ENCODE peak calls at places on chromosome 16, in four cellular contexts. G, T, Z and U are unnamed samples.

GRCh38 chr16:77599793-77600415 is 122.4 kb upstream of the NUDT7 start:
- DNase-seq in Z (no peak), T (peak; percentile 19), G (no peak), U (peak; percentile 32)

GRCh38 chr16:31201511-31202401 is 804 bp downstream of the PYCARD start:
- DNase-seq in Z (peak; percentile 47), T (peak; percentile 16), G (no peak), U (peak; percentile 84)

GRCh38 chr16:87713469-87714229 is 52.1 kb downstream of the KLHDC4 start:
- DNase-seq in Z (no peak), G (no peak), T (no peak), U (no peak)

GRCh38 chr16:50245417-50246298 is 20.7 kb upstream of the ADCY7 start:
- DNase-seq in G (peak; percentile 40), Z (peak; percentile 54), T (no peak), U (peak; percentile 79)

GRCh38 chr16:49586466-49586865 is 212.9 kb downstream of the C16orf78 start:
- DNase-seq in T (no peak), G (no peak), Z (no peak), U (no peak)

GRCh38 chr16:67349172-67349571 is 22.6 kb downstream of the LRRC36 start:
- DNase-seq in G (no peak), Z (no peak), T (no peak), U (no peak)

GRCh38 chr16:75019586-75019985 is 20.8 kb downstream of the ZNRF1 start:
- DNase-seq in Z (no peak), T (no peak), G (no peak), U (no peak)

GRCh38 chr16:50368410-50369132 is at the start of gene BRD7:
- DNase-seq in T (peak; percentile 41), Z (peak; percentile 75), G (peak; percentile 50), U (peak; percentile 48)

GRCh38 chr16:13436641-13437423 is 483.1 kb upstream of the ERCC4 start:
- DNase-seq in T (no peak), G (peak; percentile 2), Z (no peak), U (no peak)

GRCh38 chr16:75527825-75528299 is 8.0 kb downstream of the CHST5 start:
- DNase-seq in Z (no peak), T (no peak), G (peak; percentile 29), U (peak; percentile 60)

GRCh38 chr16:26137956-26138355 is 446.2 kb downstream of the HS3ST4 start:
- DNase-seq in Z (no peak), G (no peak), T (no peak), U (no peak)

GRCh38 chr16:26139884-26140283 is 448.1 kb downstream of the HS3ST4 start:
- DNase-seq in Z (no peak), T (no peak), G (no peak), U (no peak)
- TF ChIP-seq CTCF in Z (no peak), T (no peak), G (no peak), U (no peak)

GRCh38 chr16:716768-717325 is 1.9 kb downstream of the METRN start:
- DNase-seq in G (no peak), Z (no peak), T (no peak), U (no peak)

GRCh38 chr16:715448-716249 is 731 bp downstream of the METRN start:
- DNase-seq in G (no peak), T (no peak), Z (no peak), U (no peak)

GRCh38 chr16:717651-718245 is 2.8 kb downstream of the METRN start:
- DNase-seq in G (no peak), Z (no peak), T (no peak), U (no peak)

GRCh38 chr16:714558-715447 is at the start of gene METRN:
- DNase-seq in Z (peak; percentile 95), T (peak; percentile 92), G (peak; percentile 87), U (peak; percentile 92)

DNA sequence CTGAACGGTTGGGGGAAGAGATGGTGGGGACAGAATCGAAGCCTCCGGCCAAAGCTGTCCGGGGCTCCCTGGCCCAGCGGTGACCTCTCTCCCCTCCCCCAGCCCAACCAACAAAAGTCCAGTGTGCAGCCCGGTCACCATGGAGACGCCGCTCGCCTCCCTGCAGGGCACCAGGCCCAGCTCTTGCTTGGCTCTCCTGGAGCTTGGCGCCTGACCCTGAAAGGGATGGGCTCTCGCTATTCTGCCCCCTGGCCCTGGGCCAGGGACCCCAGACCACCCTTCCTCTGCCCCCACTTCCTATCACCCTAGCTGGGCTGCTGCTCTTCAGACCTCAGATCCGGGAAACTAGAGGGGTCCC is 1.3 kb downstream of the METRN start:
- DNase-seq in G (peak; percentile 75), T (no peak), Z (no peak), U (no peak)
- H3K4me1 ChIP-seq in G (peaks cover 6% of the 10 kb centered on the region), T (peaks cover 32% of the 10 kb centered on the region), Z (peaks cover 34% of the 10 kb centered on the region), U (peaks cover 31% of the 10 kb centered on the region)

GRCh38 chr16:30113031-30113710 is at the start of gene GDPD3:
- DNase-seq in Z (no peak), G (no peak), T (no peak), U (peak; percentile 90)
- TF ChIP-seq CTCF in Z (no peak), G (no peak), T (no peak), U (no peak)

GRCh38 chr16:89484088-89484501 is 6.3 kb downstream of the ANKRD11 start:
- DNase-seq in T (no peak), G (no peak), Z (no peak), U (no peak)

GRCh38 chr16:89484923-89485679 is 5.3 kb downstream of the ANKRD11 start:
- DNase-seq in Z (no peak), G (no peak), T (no peak), U (no peak)

GRCh38 chr16:89482824-89483220 is 7.5 kb downstream of the ANKRD11 start:
- DNase-seq in G (no peak), T (no peak), Z (no peak), U (peak; percentile 69)

GRCh38 chr16:89489040-89489721 is 1.2 kb downstream of the ANKRD11 start:
- DNase-seq in Z (peak; percentile 82), G (peak; percentile 83), T (peak; percentile 89), U (peak; percentile 86)

GRCh38 chr16:89485701-89486246 is 4.6 kb downstream of the ANKRD11 start:
- DNase-seq in Z (no peak), G (no peak), T (no peak), U (no peak)
- H3K4me1 ChIP-seq in Z (peaks cover 79% of the 10 kb centered on the region), G (peaks cover 34% of the 10 kb centered on the region), T (peaks cover 69% of the 10 kb centered on the region), U (peaks cover 47% of the 10 kb centered on the region)

GRCh38 chr16:57826706-57827625 is 24.7 kb upstream of the KIFC3 start:
- DNase-seq in Z (peak; percentile 49), T (no peak), G (peak; percentile 82), U (no peak)

GRCh38 chr16:57826040-57826434 is 23.7 kb upstream of the KIFC3 start:
- DNase-seq in Z (no peak), G (no peak), T (no peak), U (no peak)

GRCh38 chr16:57829969-57830360 is 27.7 kb upstream of the KIFC3 start:
- DNase-seq in T (no peak), G (no peak), Z (no peak), U (no peak)

GRCh38 chr16:57830890-57831484 is 28.7 kb upstream of the KIFC3 start:
- DNase-seq in Z (no peak), G (no peak), T (no peak), U (no peak)

GRCh38 chr16:57828272-57829161 is 26.2 kb upstream of the KIFC3 start:
- DNase-seq in Z (no peak), T (no peak), G (no peak), U (no peak)
- TF ChIP-seq CTCF in Z (no peak), T (no peak), G (no peak), U (no peak)

DNA sequence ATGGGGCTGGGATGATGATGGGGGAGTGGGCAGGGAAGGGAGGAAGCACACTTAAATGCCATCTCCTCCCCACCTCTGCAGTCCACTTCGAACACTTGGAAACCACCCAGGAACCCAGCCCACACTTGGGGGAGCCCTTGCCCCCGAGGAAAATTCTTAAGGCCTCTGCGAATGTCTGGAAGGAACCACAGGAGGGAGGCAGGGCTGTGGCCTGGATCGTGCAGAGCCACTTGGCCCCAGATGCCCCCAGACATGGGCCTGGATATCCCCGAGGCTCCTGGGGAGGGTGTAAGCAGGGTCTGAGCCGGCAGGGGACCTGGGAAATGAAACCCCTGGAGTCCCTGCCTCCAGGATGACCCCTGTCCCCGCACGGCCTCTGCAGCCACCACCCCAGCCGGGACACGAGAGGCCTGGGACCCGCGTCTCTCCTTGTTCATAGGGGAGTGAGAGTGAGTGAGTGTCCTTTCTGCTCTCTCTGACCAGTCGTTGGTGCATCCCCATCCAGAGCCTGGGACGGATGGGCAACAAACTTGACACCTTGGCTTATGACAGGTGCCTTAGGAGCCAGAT is 11.8 kb upstream of the MTSS2 start:
- DNase-seq in G (no peak), T (no peak), Z (no peak), U (no peak)
- H3K4me1 ChIP-seq in G (no peaks in the 10 kb centered on the region), T (peaks cover 79% of the 10 kb centered on the region), Z (peaks cover 93% of the 10 kb centered on the region), U (peaks cover 19% of the 10 kb centered on the region)